ENCODE peak calls at places on chromosomes 13 and 19, in six cellular contexts. A is GM23338, J is cardiac fibroblast, G is nephron progenitor cell, K is MCF 10A, O is NCI-H460. X is an unnamed sample.

GRCh38 chr19:1672038-1672768 is 19.8 kb upstream of the TCF3 start:
- DNase-seq in A (peak), G (peak), K (peak), J (peak), O (no peak), X (peak)

GRCh38 chr19:31448221-31448657 is 99.0 kb upstream of the TSHZ3 start:
- DNase-seq in A (no peak), G (no peak), K (no peak), O (no peak), J (peak), X (peak)

GRCh38 chr19:51799311-51799997 is 4.5 kb downstream of the FPR3 start:
- DNase-seq in A (no peak), K (peak), G (no peak), O (no peak), J (peak), X (peak)

GRCh38 chr13:109271555-109271954 is 514.8 kb downstream of the IRS2 start:
- DNase-seq in J (no peak), A (no peak), G (no peak), O (peak), K (no peak), X (no peak)

GRCh38 chr13:77966671-77967070 is 48.0 kb upstream of the EDNRB start:
- DNase-seq in K (no peak), J (peak), O (no peak), G (no peak), A (no peak), X (no peak)

GRCh38 chr13:48595330-48596127 is 58.2 kb upstream of the CYSLTR2 start:
- DNase-seq in K (peak), G (no peak), A (peak), J (peak), O (peak), X (peak)

GRCh38 chr19:7898967-7899366 is 4.7 kb upstream of the MAP2K7 start:
- DNase-seq in O (no peak), J (no peak), A (no peak), G (no peak), K (no peak), X (no peak)

GRCh38 chr13:98675837-98676236 is 76.6 kb downstream of the SLC15A1 start:
- DNase-seq in A (no peak), O (no peak), G (no peak), J (no peak), K (no peak), X (no peak)

GRCh38 chr19:41709951-41710645 is 1.7 kb downstream of the CEACAM5 start:
- DNase-seq in G (no peak), A (no peak), K (no peak), O (no peak), J (no peak), X (no peak)

GRCh38 chr13:30932481-30933333 is at the start of gene TEX26:
- DNase-seq in J (no peak), K (no peak), O (no peak), A (peak), G (peak), X (no peak)